ENCODE peak calls at places on chromosome 10, in six cellular contexts. V is SK-N-SH, M is transverse colon, Q is stomach, G is ovary, J is H1. T is an unnamed sample.
A peak's percentile ranks its signal among the peaks of the same experiment; 100 is the strongest.

GRCh38 chr10:4807803-4808507 is 18.1 kb upstream of the AKR1E2 start:
- DNase-seq in V (no peak), M (no peak), Q (no peak), G (no peak), J (no peak), T (no peak)

GRCh38 chr10:12350167-12350872 is 973 bp downstream of the CAMK1D start:
- DNase-seq in V (peak; percentile 62), M (peak; percentile 67), Q (no peak), G (peak; percentile 31), J (no peak), T (no peak)

GRCh38 chr10:63767512-63767911 is 246.3 kb downstream of the REEP3 start:
- DNase-seq in V (no peak), M (no peak), Q (no peak), G (no peak), J (no peak), T (no peak)

GRCh38 chr10:69103784-69104183 is 15.9 kb downstream of the SRGN start:
- DNase-seq in V (no peak), M (no peak), Q (no peak), G (no peak), J (no peak), T (no peak)

GRCh38 chr10:32338262-32338661 is 8.7 kb downstream of the EPC1 start:
- DNase-seq in V (no peak), M (no peak), Q (no peak), G (no peak), J (no peak), T (no peak)

GRCh38 chr10:108899686-108900085 is 1023.6 kb downstream of the XPNPEP1 start:
- DNase-seq in V (no peak), M (no peak), Q (no peak), G (no peak), J (no peak), T (no peak)

GRCh38 chr10:78754269-78755074 is 314.3 kb upstream of the ZMIZ1 start:
- DNase-seq in V (peak; percentile 68), M (no peak), Q (no peak), G (no peak), J (no peak), T (no peak)

GRCh38 chr10:14569274-14570060 is 205.2 kb downstream of the FAM107B start:
- DNase-seq in V (no peak), M (peak; percentile 56), Q (peak; percentile 75), G (no peak), J (no peak), T (no peak)

GRCh38 chr10:34580214-34580613 is 234.9 kb downstream of the PARD3 start:
- DNase-seq in V (no peak), M (no peak), Q (no peak), G (no peak), J (no peak), T (no peak)

GRCh38 chr10:69406816-69407580 is 9.7 kb downstream of the TACR2 start:
- DNase-seq in V (no peak), M (no peak), Q (no peak), G (no peak), J (no peak), T (no peak)

GRCh38 chr10:131886181-131886716 is 14.6 kb upstream of the PPP2R2D start:
- DNase-seq in V (no peak), M (no peak), Q (no peak), G (no peak), J (no peak), T (no peak)

GRCh38 chr10:78384021-78384420 is 350.4 kb downstream of the RPS24 start:
- DNase-seq in V (no peak), M (no peak), Q (no peak), G (no peak), J (no peak), T (no peak)

GRCh38 chr10:68099736-68100135 is 9.6 kb upstream of the MYPN start:
- DNase-seq in V (no peak), M (no peak), Q (no peak), G (no peak), J (no peak), T (no peak)

GRCh38 chr10:79483948-79484347 is 28.4 kb upstream of the EIF5AL1 start:
- DNase-seq in V (peak; percentile 55), M (no peak), Q (no peak), G (no peak), J (no peak), T (no peak)

GRCh38 chr10:133334495-133335237 is 2.0 kb downstream of the CALY start:
- DNase-seq in V (peak; percentile 70), M (no peak), Q (no peak), G (no peak), J (peak; percentile 66), T (no peak)

GRCh38 chr10:28676968-28677888 is at the start of gene BAMBI:
- DNase-seq in V (peak; percentile 95), M (peak; percentile 94), Q (peak; percentile 95), G (peak; percentile 94), J (peak; percentile 95), T (peak; percentile 94)

GRCh38 chr10:103197177-103197576 is 4.1 kb upstream of the NT5C2 start:
- DNase-seq in V (peak; percentile 30), M (no peak), Q (peak; percentile 35), G (peak; percentile 36), J (no peak), T (no peak)

GRCh38 chr10:127534074-127534473 is 15.0 kb upstream of the NPS start:
- DNase-seq in V (no peak), M (no peak), Q (no peak), G (no peak), J (no peak), T (no peak)

GRCh38 chr10:55374060-55374459 is 573.0 kb upstream of the PCDH15 start:
- DNase-seq in V (no peak), M (no peak), Q (no peak), G (no peak), J (no peak), T (no peak)

GRCh38 chr10:26112532-26112931 is 104.0 kb upstream of the GAD2 start:
- DNase-seq in V (no peak), M (no peak), Q (no peak), G (no peak), J (no peak), T (no peak)

GRCh38 chr10:48775206-48775517 is 90.5 kb downstream of the WDFY4 start:
- DNase-seq in V (no peak), M (no peak), Q (no peak), G (no peak), J (no peak), T (peak; percentile 82)

GRCh38 chr10:130422366-130423324 is 286.5 kb downstream of the GLRX3 start:
- DNase-seq in V (no peak), M (no peak), Q (no peak), G (no peak), J (peak; percentile 43), T (peak; percentile 78)

GRCh38 chr10:58512470-58513188 is at the start of gene BICC1:
- DNase-seq in V (peak; percentile 93), M (peak; percentile 33), Q (no peak), G (peak; percentile 71), J (no peak), T (no peak)
- TF ChIP-seq CTCF in V (no peak), M (no peak), Q (no peak), G (no peak), J (no peak), T (no peak)

GRCh38 chr10:44983066-44983894 is 4.7 kb upstream of the DEPP1 start:
- DNase-seq in V (no peak), M (no peak), Q (no peak), G (peak; percentile 14), J (no peak), T (no peak)

GRCh38 chr10:44986670-44987069 is 8.1 kb upstream of the DEPP1 start:
- DNase-seq in V (no peak), M (no peak), Q (no peak), G (peak; percentile 15), J (no peak), T (no peak)

GRCh38 chr10:44983895-44984278 is 5.3 kb upstream of the DEPP1 start:
- DNase-seq in V (no peak), M (no peak), Q (no peak), G (peak; percentile 18), J (no peak), T (no peak)

GRCh38 chr10:44984671-44985101 is 6.1 kb upstream of the DEPP1 start:
- DNase-seq in V (no peak), M (no peak), Q (no peak), G (peak; percentile 18), J (no peak), T (no peak)

DNA sequence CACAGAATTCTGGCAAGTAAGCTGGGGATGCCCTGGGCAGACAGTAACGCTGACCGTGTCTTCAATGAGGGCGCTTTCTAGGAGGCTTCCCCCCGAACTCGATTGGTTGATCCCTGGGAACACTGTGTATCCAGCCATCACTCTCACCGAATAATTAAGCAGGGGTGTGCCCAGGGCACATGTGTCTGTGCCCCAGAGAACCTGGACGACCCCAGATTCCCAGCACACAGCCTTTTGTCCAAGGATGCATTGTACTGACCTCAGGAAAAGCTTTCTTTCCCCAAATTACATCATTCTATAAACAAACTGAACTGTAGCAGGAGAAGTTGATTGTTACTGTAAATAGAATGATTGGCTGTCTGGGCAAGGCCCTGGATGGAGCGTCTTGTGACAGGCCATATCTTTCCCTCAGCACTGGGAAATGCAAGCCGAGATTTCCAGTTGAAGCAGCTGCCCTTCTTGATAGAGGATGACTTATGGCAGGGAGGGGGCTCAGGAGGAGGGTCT is 6.6 kb upstream of the DEPP1 start:
- DNase-seq in V (no peak), M (no peak), Q (no peak), G (peak; percentile 23), J (no peak), T (no peak)
- TF ChIP-seq EP300 in V (no peak), M (no peak), Q (no peak), G (no peak), J (no peak), T (peak; percentile 19)

DNA sequence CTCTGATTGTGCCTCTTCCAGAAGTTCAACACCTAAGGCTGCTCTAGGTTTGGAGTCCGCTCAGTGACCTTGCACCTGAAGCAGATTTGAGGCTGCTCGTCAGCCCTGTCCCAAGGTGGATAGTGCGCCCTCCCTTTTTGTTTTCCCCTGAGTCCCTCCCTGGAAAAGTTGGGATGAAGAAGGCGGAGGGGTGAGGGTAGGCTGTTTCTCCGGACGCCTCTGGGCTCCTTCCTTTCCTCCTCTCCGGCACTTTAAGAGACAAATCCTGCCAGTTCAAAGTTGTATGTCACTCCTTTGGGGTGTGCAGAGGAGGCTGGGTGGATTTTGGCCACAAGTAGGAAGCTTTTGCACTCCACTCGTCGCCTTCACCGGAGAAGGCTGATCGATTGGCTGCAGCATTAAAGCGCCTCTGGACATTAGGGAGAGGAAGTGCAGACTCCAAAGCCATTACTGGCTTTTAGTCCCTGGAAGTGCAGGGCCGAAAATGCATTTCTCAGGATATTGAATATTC is 81.9 kb upstream of the PRKG1 start:
- DNase-seq in V (peak; percentile 26), M (no peak), Q (no peak), G (no peak), J (peak; percentile 56), T (no peak)
- TF ChIP-seq CTCF in V (no peak), M (no peak), Q (no peak), G (no peak), J (no peak), T (no peak)

DNA sequence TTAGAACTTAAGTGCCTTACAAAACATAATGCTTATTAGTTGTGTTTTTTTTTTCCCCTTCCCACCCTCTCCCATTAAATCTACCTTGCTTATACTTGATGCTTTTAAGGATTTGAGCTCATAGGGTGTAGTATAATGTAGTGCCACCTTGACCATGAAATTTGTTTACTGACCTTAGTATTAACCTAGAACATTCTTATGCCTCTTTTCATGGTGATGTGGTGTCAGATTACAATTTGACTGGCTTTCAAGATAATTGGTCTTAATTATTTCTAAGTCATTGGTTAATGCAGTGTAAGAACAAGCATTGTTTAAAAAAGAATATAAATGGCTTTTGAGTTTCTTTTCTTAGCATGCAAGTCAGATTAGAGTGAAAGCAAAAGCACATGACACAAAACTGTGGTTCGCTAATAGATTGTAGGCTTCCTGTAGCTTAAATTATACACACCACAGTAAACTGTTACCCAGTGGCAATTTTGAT is 61.8 kb downstream of the ADD3 start:
- DNase-seq in V (no peak), M (no peak), Q (no peak), G (no peak), J (no peak), T (no peak)
- TF ChIP-seq EP300 in V (no peak), M (no peak), Q (no peak), G (no peak), J (no peak), T (no peak)